ENCODE peak calls at places on chromosomes 4 and X, in five cellular contexts. L, V, N, K and J are unnamed samples.

GRCh38 chr4:25330335-25330734 is 17.8 kb downstream of the ZCCHC4 start:
- DNase-seq in L (no peak), V (no peak), N (no peak), K (no peak), J (no peak)

GRCh38 chrX:11759172-11759460 is 1.1 kb downstream of the MSL3 start:
- DNase-seq in L (no peak), V (no peak), N (no peak), K (no peak), J (no peak)

GRCh38 chr4:148795156-148795864 is 353.1 kb upstream of the NR3C2 start:
- DNase-seq in L (no peak), V (no peak), N (no peak), K (no peak), J (no peak)

GRCh38 chr4:102008711-102009110 is 218.2 kb downstream of the BANK1 start:
- DNase-seq in L (no peak), V (no peak), N (no peak), K (no peak), J (no peak)

GRCh38 chr4:10273030-10273429 is 156.4 kb upstream of the WDR1 start:
- DNase-seq in L (no peak), V (peak; percentile 56), N (no peak), K (no peak), J (no peak)

GRCh38 chr4:58514299-58514698 is 1404.1 kb upstream of the IGFBP7 start:
- DNase-seq in L (no peak), V (no peak), N (no peak), K (no peak), J (no peak)

GRCh38 chr4:5524900-5525299 is 183.5 kb downstream of the EVC2 start:
- DNase-seq in L (peak; percentile 67), V (no peak), N (no peak), K (no peak), J (peak; percentile 74)

GRCh38 chrX:30893206-30893605 is 4.2 kb upstream of the TAB3 start:
- DNase-seq in L (no peak), V (no peak), N (no peak), K (no peak), J (peak; percentile 18)

GRCh38 chrX:19981987-19982386 is 8.9 kb downstream of the BCLAF3 start:
- DNase-seq in L (no peak), V (no peak), N (no peak), K (no peak), J (no peak)

GRCh38 chr4:136412708-136413107 is 1119.6 kb downstream of the PCDH18 start:
- DNase-seq in L (peak; percentile 16), V (no peak), N (no peak), K (no peak), J (no peak)

GRCh38 chrX:39196192-39197102 is 395.2 kb downstream of the MID1IP1 start:
- DNase-seq in L (peak; percentile 70), V (no peak), N (no peak), K (no peak), J (peak; percentile 51)

GRCh38 chr4:69936566-69936965 is 5.7 kb downstream of the CSN1S1 start:
- DNase-seq in L (no peak), V (no peak), N (no peak), K (no peak), J (no peak)

GRCh38 chrX:19824603-19825002 is 62.8 kb downstream of the SH3KBP1 start:
- DNase-seq in L (no peak), V (no peak), N (no peak), K (no peak), J (no peak)

GRCh38 chr4:26032142-26032541 is 118.1 kb downstream of the SMIM20 start:
- DNase-seq in L (peak; percentile 58), V (no peak), N (no peak), K (no peak), J (no peak)

GRCh38 chr4:174069848-174070330 is 213.6 kb downstream of the FBXO8 start:
- DNase-seq in L (peak; percentile 61), V (no peak), N (no peak), K (no peak), J (no peak)

GRCh38 chrX:107766470-107767140 is 9.0 kb downstream of the TSC22D3 start:
- DNase-seq in L (peak; percentile 38), V (no peak), N (no peak), K (no peak), J (no peak)

GRCh38 chr4:11467931-11468330 is 39.2 kb upstream of the HS3ST1 start:
- DNase-seq in L (no peak), V (no peak), N (no peak), K (no peak), J (no peak)

GRCh38 chr4:150960818-150961217 is 54.3 kb downstream of the LRBA start:
- DNase-seq in L (peak; percentile 25), V (no peak), N (no peak), K (peak; percentile 15), J (no peak)

GRCh38 chrX:78333521-78333920 is 6.1 kb upstream of the CYSLTR1 start:
- DNase-seq in L (no peak), V (no peak), N (no peak), K (no peak), J (no peak)

GRCh38 chr4:83664071-83664470 is 128.2 kb downstream of the GPAT3 start:
- DNase-seq in L (no peak), V (no peak), N (no peak), K (no peak), J (no peak)

GRCh38 chrX:40871385-40872082 is 136.2 kb upstream of the MED14 start:
- DNase-seq in L (peak; percentile 4), V (no peak), N (no peak), K (no peak), J (no peak)

GRCh38 chr4:54929459-54929858 is 195.9 kb downstream of the KDR start:
- DNase-seq in L (no peak), V (no peak), N (no peak), K (no peak), J (no peak)

GRCh38 chr4:85474818-85475630 is at the start of gene ARHGAP24:
- DNase-seq in L (peak; percentile 99), V (peak; percentile 92), N (peak; percentile 92), K (peak; percentile 64), J (peak; percentile 54)

GRCh38 chr4:145485120-145485519 is 3.5 kb downstream of the SMAD1 start:
- DNase-seq in L (no peak), V (no peak), N (no peak), K (no peak), J (no peak)

GRCh38 chrX:71282514-71283408 is 674 bp upstream of the NONO start:
- DNase-seq in L (no peak), V (no peak), N (no peak), K (peak; percentile 35), J (no peak)

GRCh38 chrX:150086371-150086770 is 148.1 kb upstream of the EOLA2 start:
- DNase-seq in L (no peak), V (no peak), N (no peak), K (no peak), J (no peak)

GRCh38 chrX:153649178-153649914 is 2.3 kb downstream of the DUSP9 start:
- DNase-seq in L (no peak), V (no peak), N (peak; percentile 26), K (peak; percentile 69), J (peak; percentile 2)

GRCh38 chr4:53043096-53043495 is 181.0 kb downstream of the RASL11B start:
- DNase-seq in L (no peak), V (no peak), N (no peak), K (no peak), J (no peak)

GRCh38 chr4:79864470-79865190 is 208.4 kb downstream of the ANTXR2 start:
- DNase-seq in L (no peak), V (no peak), N (no peak), K (no peak), J (no peak)

DNA sequence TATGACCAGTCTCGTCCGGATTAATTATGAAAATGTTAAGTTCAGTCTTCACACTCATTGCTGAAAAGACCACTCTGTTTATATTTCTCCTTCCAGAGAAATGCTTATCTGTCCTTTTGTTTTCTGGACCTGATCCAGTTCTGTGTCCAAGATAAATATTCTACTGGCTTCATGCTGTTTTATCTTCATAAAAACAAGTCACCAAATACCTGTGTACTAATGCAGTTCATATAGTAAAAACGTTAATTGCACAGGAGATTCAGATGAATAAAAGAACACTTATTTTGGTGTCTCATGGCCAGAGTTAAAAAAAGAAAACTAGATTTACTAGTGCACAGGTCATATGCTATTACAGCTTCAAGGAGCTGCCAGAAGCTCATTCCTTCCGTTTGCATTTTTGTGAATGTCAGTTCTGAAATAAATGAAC is 17.3 kb downstream of the FNIP2 start:
- DNase-seq in L (no peak), V (no peak), N (no peak), K (no peak), J (no peak)
- H3K4me3 ChIP-seq in L (no peak overlapping the region), V (no peak overlapping the region), N (no peak overlapping the region), K (no peak overlapping the region), J (no peak overlapping the region)

GRCh38 chr4:61427099-61427817 is 227.1 kb downstream of the ADGRL3 start:
- DNase-seq in L (no peak), V (no peak), N (no peak), K (no peak), J (no peak)

GRCh38 chr4:61427818-61428495 is 227.8 kb downstream of the ADGRL3 start:
- DNase-seq in L (no peak), V (no peak), N (no peak), K (no peak), J (no peak)

GRCh38 chr4:61426229-61426628 is 226.1 kb downstream of the ADGRL3 start:
- DNase-seq in L (no peak), V (no peak), N (no peak), K (no peak), J (no peak)

GRCh38 chr4:61428950-61429349 is 228.8 kb downstream of the ADGRL3 start:
- DNase-seq in L (no peak), V (no peak), N (no peak), K (no peak), J (no peak)

GRCh38 chr4:61431131-61431530 is 231.0 kb downstream of the ADGRL3 start:
- DNase-seq in L (no peak), V (no peak), N (no peak), K (no peak), J (no peak)
- H3K4me3 ChIP-seq in L (no peak overlapping the region), V (no peak overlapping the region), N (no peak overlapping the region), K (no peak overlapping the region), J (no peak overlapping the region)

DNA sequence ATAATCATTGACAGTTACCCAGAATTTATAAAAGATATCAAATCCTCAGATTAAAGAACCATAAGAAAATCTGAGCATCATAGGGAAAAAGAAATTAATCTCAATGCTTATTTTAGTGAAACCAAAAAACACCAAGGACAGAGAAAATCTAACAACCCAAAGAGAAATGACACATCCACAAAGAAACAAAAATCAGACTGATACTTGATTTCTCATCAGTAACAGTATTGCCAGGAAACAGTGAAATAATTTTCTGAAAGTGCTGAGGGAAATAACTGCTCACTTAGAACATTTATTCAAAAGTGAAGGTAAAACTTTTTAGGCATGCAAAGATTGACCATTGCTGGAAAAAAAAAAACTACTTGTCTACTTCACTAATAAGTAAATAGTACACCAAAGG is 10.6 kb downstream of the MOSPD2 start:
- DNase-seq in L (no peak), V (no peak), N (no peak), K (no peak), J (no peak)
- H3K4me3 ChIP-seq in L (no peak overlapping the region), V (no peak overlapping the region), N (no peak overlapping the region), K (no peak overlapping the region), J (no peak overlapping the region)

GRCh38 chr4:139454111-139454600 is at the start of gene RAB33B:
- DNase-seq in L (peak; percentile 91), V (peak; percentile 61), N (peak; percentile 95), K (peak; percentile 60), J (no peak)

GRCh38 chr4:139457318-139457717 is 3.4 kb downstream of the RAB33B start:
- DNase-seq in L (no peak), V (no peak), N (no peak), K (no peak), J (no peak)

GRCh38 chr4:139453371-139454110 is 380 bp upstream of the RAB33B start:
- DNase-seq in L (peak; percentile 98), V (peak; percentile 89), N (peak; percentile 99), K (peak; percentile 76), J (peak; percentile 98)

GRCh38 chr4:139454646-139455045 is 725 bp downstream of the RAB33B start:
- DNase-seq in L (no peak), V (no peak), N (no peak), K (no peak), J (no peak)

GRCh38 chr4:139455187-139455586 is 1.3 kb downstream of the RAB33B start:
- DNase-seq in L (no peak), V (no peak), N (no peak), K (no peak), J (no peak)
- H3K4me3 ChIP-seq in L (no peak overlapping the region), V (peak overlapping the region; percentile 93), N (peak overlapping the region; percentile 84), K (peak overlapping the region; percentile 91), J (peak overlapping the region; percentile 95)